ENCODE peak calls at places on chromosomes 3 and 15, in seven cellular contexts. T is heart right ventricle, X is KBM-7, E is NCI-H774, A is brain microvascular endothelial cell, N is pancreas, I is A172. L is an unnamed sample.

GRCh38 chr3:25532763-25533162 is 104.7 kb downstream of the RARB start:
- DNase-seq in T (no peak), X (peak), E (no peak), A (peak), N (no peak), I (no peak), L (no peak)

GRCh38 chr3:175146258-175146657 is 287.1 kb downstream of the NAALADL2 start:
- DNase-seq in T (no peak), X (no peak), E (no peak), A (peak), N (no peak), I (no peak), L (no peak)

GRCh38 chr3:183695569-183696364 is 1.8 kb upstream of the YEATS2 start:
- DNase-seq in T (no peak), X (no peak), E (no peak), A (no peak), N (no peak), I (no peak), L (no peak)

GRCh38 chr3:16140116-16140893 is 34.2 kb upstream of the GALNT15 start:
- DNase-seq in T (no peak), X (no peak), E (no peak), A (peak), N (no peak), I (peak), L (no peak)

GRCh38 chr3:59093521-59093920 is 43.7 kb upstream of the CFAP20DC start:
- DNase-seq in T (no peak), X (no peak), E (no peak), A (no peak), N (no peak), I (no peak), L (no peak)

GRCh38 chr15:81752974-81753373 is 292.8 kb downstream of the MEX3B start:
- DNase-seq in T (no peak), X (peak), E (peak), A (no peak), N (no peak), I (no peak), L (no peak)

GRCh38 chr15:22951031-22951380 is 29.2 kb downstream of the CYFIP1 start:
- DNase-seq in T (peak), X (no peak), E (no peak), A (no peak), N (no peak), I (no peak), L (no peak)

GRCh38 chr3:71432044-71432970 is 151.2 kb downstream of the FOXP1 start:
- DNase-seq in T (peak), X (no peak), E (no peak), A (peak), N (no peak), I (no peak), L (no peak)

GRCh38 chr3:156643729-156644389 is 30.5 kb upstream of the TIPARP start:
- DNase-seq in T (no peak), X (peak), E (no peak), A (peak), N (no peak), I (no peak), L (no peak)

GRCh38 chr15:70474682-70475438 is 288.5 kb downstream of the UACA start:
- DNase-seq in T (peak), X (peak), E (peak), A (peak), N (no peak), I (peak), L (peak)

GRCh38 chr15:58467121-58467721 is 35.4 kb downstream of the LIPC start:
- DNase-seq in T (no peak), X (no peak), E (no peak), A (no peak), N (no peak), I (no peak), L (no peak)

GRCh38 chr3:171200052-171201029 is 173.8 kb upstream of the SLC2A2 start:
- DNase-seq in T (no peak), X (peak), E (no peak), A (peak), N (no peak), I (no peak), L (no peak)

GRCh38 chr3:155697542-155697941 is 47.3 kb downstream of the PLCH1 start:
- DNase-seq in T (no peak), X (no peak), E (no peak), A (no peak), N (no peak), I (no peak), L (no peak)

GRCh38 chr3:123764642-123765041 is 119.5 kb downstream of the MYLK start:
- DNase-seq in T (no peak), X (peak), E (no peak), A (no peak), N (no peak), I (no peak), L (no peak)

GRCh38 chr3:190120161-190121060 is at the start of gene P3H2:
- DNase-seq in T (peak), X (peak), E (no peak), A (peak), N (peak), I (peak), L (peak)

GRCh38 chr3:36178018-36178417 is 202.3 kb upstream of the STAC start:
- DNase-seq in T (no peak), X (no peak), E (no peak), A (no peak), N (no peak), I (no peak), L (no peak)

GRCh38 chr15:92807971-92808571 is 92.1 kb upstream of the CHD2 start:
- DNase-seq in T (no peak), X (peak), E (no peak), A (no peak), N (no peak), I (no peak), L (no peak)

GRCh38 chr15:90780916-90781315 is 63.8 kb downstream of the BLM start:
- DNase-seq in T (no peak), X (peak), E (no peak), A (no peak), N (no peak), I (no peak), L (no peak)

GRCh38 chr3:176867681-176868663 is 329.3 kb downstream of the TBL1XR1 start:
- DNase-seq in T (no peak), X (no peak), E (peak), A (no peak), N (no peak), I (peak), L (peak)